ENCODE peak calls at places on chromosomes 13 and 19, in nine cellular contexts. T, I, F, M, D, P, O, H and K are unnamed samples.

GRCh38 chr19:40807147-40808020 is 8.4 kb downstream of the EGLN2 start:
- DNase-seq in F (no peak), P (peak), I (no peak), D (no peak), T (no peak), M (no peak), O (no peak), H (no peak), K (no peak)

GRCh38 chr19:41601771-41602170 is 25.1 kb downstream of the CEACAM4 start:
- DNase-seq in H (no peak), D (no peak), T (no peak), F (no peak), I (no peak), P (no peak), M (no peak), O (no peak), K (no peak)

GRCh38 chr19:13109361-13110098 is 6.9 kb upstream of the LYL1 start:
- DNase-seq in O (no peak), F (no peak), T (no peak), I (no peak), H (no peak), M (no peak), D (no peak), P (no peak), K (no peak)

GRCh38 chr19:50167314-50167721 is 4.2 kb upstream of the IZUMO2 start:
- DNase-seq in P (no peak), T (no peak), H (no peak), O (no peak), I (no peak), F (no peak), M (no peak), D (no peak), K (no peak)

GRCh38 chr19:2729943-2730818 is 9.0 kb upstream of the DIRAS1 start:
- DNase-seq in O (no peak), H (no peak), M (no peak), D (no peak), P (no peak), I (no peak), F (peak), T (no peak), K (no peak)

GRCh38 chr13:50319603-50320296 is 304.5 kb downstream of the KCNRG start:
- DNase-seq in M (no peak), O (no peak), H (no peak), T (no peak), P (no peak), I (no peak), D (no peak), F (no peak), K (no peak)

GRCh38 chr13:110450016-110450900 is 111.3 kb downstream of the RAB20 start:
- DNase-seq in H (no peak), F (no peak), I (no peak), P (no peak), T (no peak), O (no peak), M (no peak), D (no peak), K (no peak)

GRCh38 chr19:6465006-6465405 is 935 bp downstream of the CRB3 start:
- DNase-seq in H (no peak), P (peak), I (no peak), T (no peak), M (no peak), F (no peak), D (no peak), O (no peak), K (no peak)

GRCh38 chr19:31119951-31120690 is 229.1 kb downstream of the TSHZ3 start:
- DNase-seq in P (no peak), D (no peak), T (no peak), H (no peak), I (no peak), M (no peak), O (no peak), F (no peak), K (no peak)

GRCh38 chr19:19530423-19530804 is 1.7 kb downstream of the YJEFN3 start:
- DNase-seq in H (no peak), P (no peak), M (no peak), F (no peak), O (no peak), I (no peak), D (no peak), T (no peak), K (no peak)

GRCh38 chr19:9086761-9087160 is at the start of gene OR1M1:
- DNase-seq in P (no peak), M (no peak), O (no peak), H (no peak), D (no peak), F (no peak), T (no peak), I (no peak), K (no peak)

GRCh38 chr13:53507741-53508140 is 479.1 kb downstream of the OLFM4 start:
- DNase-seq in H (no peak), D (no peak), T (no peak), O (no peak), M (no peak), I (no peak), P (no peak), F (no peak), K (no peak)

GRCh38 chr13:38202730-38203129 is 146.9 kb upstream of the UFM1 start:
- DNase-seq in F (no peak), P (peak), I (no peak), M (no peak), D (no peak), T (no peak), H (no peak), O (no peak), K (no peak)

GRCh38 chr19:2503521-2504109 is 27.7 kb downstream of the GADD45B start:
- DNase-seq in O (no peak), D (peak), F (no peak), M (peak), T (peak), I (no peak), P (peak), H (peak), K (no peak)

GRCh38 chr13:51643882-51644281 is 59.6 kb downstream of the WDFY2 start:
- DNase-seq in O (no peak), I (peak), T (no peak), F (no peak), D (no peak), P (peak), M (no peak), H (no peak), K (no peak)

GRCh38 chr19:41932259-41933130 is 4.2 kb upstream of the ERFL start:
- DNase-seq in P (no peak), M (no peak), F (peak), D (no peak), T (no peak), I (no peak), O (no peak), H (no peak), K (no peak)

GRCh38 chr19:4533835-4534424 is 1.1 kb downstream of the PLIN5 start:
- DNase-seq in F (no peak), T (no peak), I (no peak), M (no peak), O (no peak), H (no peak), P (no peak), D (no peak), K (no peak)

GRCh38 chr19:30666301-30666803 is 294.2 kb downstream of the ZNF536 start:
- DNase-seq in P (peak), I (no peak), T (no peak), D (no peak), H (peak), M (peak), O (no peak), F (peak), K (no peak)

GRCh38 chr19:48396871-48397176 is 3.4 kb downstream of the GRIN2D start:
- DNase-seq in M (no peak), D (no peak), I (no peak), T (no peak), F (no peak), H (no peak), P (no peak), O (no peak), K (no peak)

GRCh38 chr19:50705422-50706019 is 14.1 kb downstream of the SHANK1 start:
- DNase-seq in M (no peak), O (no peak), F (peak), P (peak), H (no peak), T (no peak), D (no peak), I (peak), K (no peak)

GRCh38 chr13:110772091-110772984 is 58.8 kb downstream of the ING1 start:
- DNase-seq in F (no peak), D (no peak), T (no peak), M (no peak), I (no peak), P (no peak), H (no peak), O (no peak), K (no peak)

GRCh38 chr13:74747186-74747955 is 613.2 kb upstream of the KLF12 start:
- DNase-seq in O (no peak), I (no peak), M (no peak), T (no peak), D (no peak), F (no peak), P (no peak), H (no peak), K (no peak)

GRCh38 chr19:50628551-50628950 is 11.1 kb downstream of the SYT3 start:
- DNase-seq in M (no peak), O (no peak), I (no peak), T (no peak), P (no peak), D (no peak), H (no peak), F (no peak), K (no peak)

GRCh38 chr13:42363941-42364612 is 92.1 kb downstream of the AKAP11 start:
- DNase-seq in H (no peak), O (no peak), D (no peak), F (no peak), T (no peak), M (no peak), P (peak), I (peak), K (no peak)

GRCh38 chr13:30409911-30410704 is 12.2 kb upstream of the UBE2L5 start:
- DNase-seq in O (no peak), I (no peak), T (no peak), H (no peak), F (no peak), P (no peak), D (no peak), M (no peak), K (no peak)

GRCh38 chr13:28609936-28610335 is 49.0 kb upstream of the POMP start:
- DNase-seq in H (no peak), M (no peak), F (no peak), O (no peak), P (no peak), T (no peak), D (no peak), I (no peak), K (no peak)

GRCh38 chr19:13100031-13100588 is 2.5 kb downstream of the LYL1 start:
- DNase-seq in O (peak), P (no peak), F (no peak), H (no peak), M (no peak), T (peak), I (no peak), D (peak), K (no peak)

GRCh38 chr19:39413903-39414608 is 1.6 kb downstream of the PLEKHG2 start:
- DNase-seq in F (peak), I (no peak), D (no peak), P (no peak), M (no peak), H (no peak), T (no peak), O (no peak), K (no peak)

GRCh38 chr13:60627071-60627686 is 230.2 kb downstream of the TDRD3 start:
- DNase-seq in H (no peak), I (no peak), P (peak), F (peak), D (no peak), T (no peak), O (no peak), M (no peak), K (no peak)

GRCh38 chr13:99982021-99982740 is 597 bp downstream of the ZIC2 start:
- DNase-seq in H (no peak), D (no peak), T (no peak), P (no peak), F (peak), O (no peak), M (no peak), I (no peak), K (no peak)

GRCh38 chr13:52160053-52160452 is 656 bp upstream of the NEK3 start:
- DNase-seq in I (no peak), T (no peak), H (no peak), M (no peak), P (no peak), F (no peak), D (no peak), O (no peak), K (no peak)

GRCh38 chr19:42396248-42396541 is 6.1 kb upstream of the CNFN start:
- DNase-seq in O (no peak), T (no peak), I (no peak), D (no peak), F (peak), H (no peak), P (no peak), M (no peak), K (no peak)

GRCh38 chr13:20573636-20574035 is 6.7 kb downstream of the IFT88 start:
- DNase-seq in F (no peak), O (no peak), M (no peak), P (no peak), H (no peak), D (no peak), I (no peak), T (no peak), K (no peak)

GRCh38 chr19:38362076-38362945 is 12.1 kb upstream of the PSMD8 start:
- DNase-seq in D (peak), O (no peak), F (peak), H (peak), I (no peak), T (peak), P (peak), M (peak), K (no peak)

GRCh38 chr13:73722120-73722519 is 412.1 kb downstream of the KLF12 start:
- DNase-seq in T (no peak), I (peak), P (peak), M (no peak), H (no peak), O (no peak), D (no peak), F (peak), K (no peak)

GRCh38 chr13:42649761-42650289 is 75.9 kb downstream of the TNFSF11 start:
- DNase-seq in H (no peak), I (peak), D (no peak), T (no peak), F (no peak), M (no peak), O (no peak), P (no peak), K (no peak)